ENCODE peak calls at places on chromosomes 16 and 17, in eight cellular contexts. O is thyroid gland, A is HCT116, P is A549, I is right lobe of liver, M is breast epithelium, S is heart left ventricle, B is adrenal gland. E is an unnamed sample.

GRCh38 chr16:27179500-27180072 is 23.7 kb upstream of the KDM8 start:
- DNase-seq in A (peak; percentile 58), B (peak; percentile 80), P (peak; percentile 58), I (peak; percentile 88), O (peak; percentile 53), S (peak; percentile 86), M (peak; percentile 38), E (peak; percentile 47)

GRCh38 chr17:20202141-20202574 is 193.0 kb downstream of the SPECC1 start:
- DNase-seq in O (no peak), P (no peak), A (no peak), I (no peak), S (no peak), B (no peak), M (no peak), E (no peak)

GRCh38 chr17:60089097-60089844 is 10.6 kb upstream of the HEATR6 start:
- DNase-seq in B (no peak), O (peak; percentile 44), P (no peak), A (no peak), M (no peak), I (no peak), S (no peak), E (no peak)

GRCh38 chr16:630815-631405 is at the start of gene WFIKKN1:
- DNase-seq in P (no peak), A (no peak), M (no peak), I (peak; percentile 58), S (peak; percentile 32), B (peak; percentile 71), O (peak; percentile 65), E (no peak)

GRCh38 chr16:526181-527014 is 1.1 kb upstream of the CAPN15 start:
- DNase-seq in M (peak; percentile 40), B (peak; percentile 62), A (no peak), S (peak; percentile 78), I (no peak), P (no peak), O (peak; percentile 72), E (peak; percentile 40)

GRCh38 chr16:14486520-14487303 is 143.3 kb downstream of the PARN start:
- DNase-seq in P (peak; percentile 94), A (peak; percentile 57), O (peak; percentile 91), M (peak; percentile 78), S (peak; percentile 88), I (peak; percentile 77), B (peak; percentile 94), E (peak; percentile 94)

GRCh38 chr17:82703935-82704865 is 5.7 kb upstream of the RAB40B start:
- DNase-seq in A (no peak), O (no peak), B (no peak), I (peak; percentile 69), P (no peak), S (no peak), M (no peak), E (no peak)

GRCh38 chr17:50206604-50207293 is 5.3 kb upstream of the COL1A1 start:
- DNase-seq in I (no peak), S (peak; percentile 68), A (no peak), O (no peak), P (no peak), B (no peak), M (no peak), E (peak; percentile 66)

GRCh38 chr16:65876624-65877023 is 489.9 kb upstream of the CDH5 start:
- DNase-seq in A (no peak), S (no peak), P (no peak), B (no peak), I (no peak), O (no peak), M (no peak), E (peak; percentile 4)

GRCh38 chr16:71520550-71520949 is 5.7 kb upstream of the CHST4 start:
- DNase-seq in O (no peak), M (no peak), A (no peak), P (no peak), B (no peak), S (no peak), I (no peak), E (no peak)

GRCh38 chr17:303161-303560 is 49.4 kb downstream of the RPH3AL start:
- DNase-seq in A (no peak), P (no peak), B (no peak), S (no peak), O (no peak), I (no peak), M (no peak), E (no peak)

GRCh38 chr16:86466695-86467406 is 43.5 kb upstream of the FOXF1 start:
- DNase-seq in I (no peak), P (no peak), B (no peak), A (no peak), S (no peak), M (no peak), O (no peak), E (peak; percentile 88)

GRCh38 chr16:87047221-87048037 is 269.8 kb downstream of the C16orf95 start:
- DNase-seq in O (no peak), M (no peak), A (no peak), I (no peak), S (no peak), P (no peak), B (no peak), E (peak; percentile 45)

GRCh38 chr17:34207572-34207971 is 47.5 kb upstream of the CCL2 start:
- DNase-seq in S (no peak), B (no peak), I (no peak), A (no peak), O (no peak), P (no peak), M (no peak), E (no peak)

GRCh38 chr17:62822080-62822904 is 14.2 kb upstream of the MARCHF10 start:
- DNase-seq in O (peak; percentile 43), S (no peak), M (no peak), I (no peak), P (no peak), B (no peak), A (no peak), E (no peak)

GRCh38 chr17:27895110-27895895 is 2.1 kb upstream of the LYRM9 start:
- DNase-seq in A (no peak), P (no peak), S (no peak), M (no peak), I (no peak), B (no peak), O (no peak), E (no peak)

GRCh38 chr17:27893834-27894503 is 804 bp upstream of the LYRM9 start:
- DNase-seq in A (no peak), B (no peak), S (no peak), O (no peak), P (no peak), M (no peak), I (no peak), E (no peak)

GRCh38 chr17:27892542-27892865 is 661 bp downstream of the LYRM9 start:
- DNase-seq in M (no peak), A (no peak), P (no peak), S (no peak), O (no peak), B (no peak), I (no peak), E (no peak)

GRCh38 chr17:27891841-27892240 is 1.3 kb downstream of the LYRM9 start:
- DNase-seq in B (no peak), S (no peak), P (no peak), I (no peak), M (no peak), A (no peak), O (no peak), E (no peak)

GRCh38 chr17:27892866-27893769 is at the start of gene LYRM9:
- DNase-seq in I (peak; percentile 94), B (peak; percentile 89), A (peak; percentile 66), O (peak; percentile 91), M (peak; percentile 80), S (peak; percentile 93), P (peak; percentile 78), E (peak; percentile 81)
- TF ChIP-seq POLR2A in I (peak; percentile 62), B (peak; percentile 61), A (no peak), O (peak; percentile 86), M (no peak), S (no peak), P (peak; percentile 89), E (no peak)

GRCh38 chr17:16968786-16969185 is 3.1 kb downstream of the TNFRSF13B start:
- DNase-seq in B (no peak), I (no peak), S (no peak), O (no peak), A (no peak), M (no peak), P (no peak), E (no peak)

GRCh38 chr17:16972346-16972745 is 428 bp upstream of the TNFRSF13B start:
- DNase-seq in P (no peak), A (no peak), S (no peak), I (no peak), O (no peak), M (no peak), B (no peak), E (no peak)

GRCh38 chr17:16969931-16970906 is 1.7 kb downstream of the TNFRSF13B start:
- DNase-seq in I (no peak), O (peak; percentile 76), B (no peak), M (no peak), A (no peak), P (no peak), S (no peak), E (no peak)

GRCh38 chr17:16973760-16974540 is 2.0 kb upstream of the TNFRSF13B start:
- DNase-seq in M (no peak), I (no peak), P (no peak), A (no peak), S (no peak), O (no peak), B (no peak), E (no peak)

GRCh38 chr17:16971458-16972338 is at the start of gene TNFRSF13B:
- DNase-seq in P (no peak), M (no peak), A (no peak), S (no peak), I (no peak), O (no peak), B (no peak), E (no peak)
- H3K27ac ChIP-seq in P (no peak within 1 kb of the TSS), M (no peak within 1 kb of the TSS), A (no peak within 1 kb of the TSS), S (no peak within 1 kb of the TSS), I (no peak within 1 kb of the TSS), O (no peak within 1 kb of the TSS), B (no peak within 1 kb of the TSS), E (no peak within 1 kb of the TSS)

GRCh38 chr17:38450699-38451029 is 22.4 kb downstream of the ARHGAP23 start:
- DNase-seq in M (no peak), O (no peak), B (no peak), I (no peak), A (no peak), S (no peak), P (no peak), E (no peak)

GRCh38 chr17:38452719-38453118 is 24.5 kb downstream of the ARHGAP23 start:
- DNase-seq in S (no peak), O (no peak), M (no peak), A (no peak), P (no peak), I (no peak), B (no peak), E (no peak)

GRCh38 chr17:38449364-38449763 is 21.1 kb downstream of the ARHGAP23 start:
- DNase-seq in P (no peak), I (no peak), A (no peak), S (no peak), M (peak; percentile 74), O (no peak), B (no peak), E (no peak)

GRCh38 chr17:38451840-38452529 is 23.7 kb downstream of the ARHGAP23 start:
- DNase-seq in S (no peak), O (peak; percentile 18), P (no peak), A (no peak), B (no peak), I (peak; percentile 64), M (peak; percentile 37), E (peak; percentile 94)

GRCh38 chr17:38451030-38451839 is 23.0 kb downstream of the ARHGAP23 start:
- DNase-seq in B (no peak), S (peak; percentile 76), I (no peak), O (no peak), M (peak; percentile 69), A (no peak), P (no peak), E (peak; percentile 79)
- TF ChIP-seq POLR2A in B (no peak), S (no peak), I (no peak), O (no peak), M (no peak), A (no peak), P (no peak), E (no peak)

GRCh38 chr17:42000399-42001076 is 16.7 kb downstream of the DNAJC7 start:
- DNase-seq in M (no peak), A (no peak), P (no peak), S (no peak), I (no peak), O (no peak), B (no peak), E (no peak)
- H3K27ac ChIP-seq in M (no peak overlapping the region), A (no peak overlapping the region), P (no peak overlapping the region), S (peak overlapping the region; percentile 36), I (no peak overlapping the region), O (no peak overlapping the region), B (no peak overlapping the region), E (no peak overlapping the region)

E was measured in IMR-90.